ENCODE peak calls at places on chromosomes 3 and 15, in six cellular contexts. One of them, this sample, is unnamed.

GRCh38 chr3:12413721-12414255 is 70.5 kb upstream of the TSEN2 start:
- DNase-seq in endothelial cell of umbilical vein: peak; percentile 16
- DNase-seq in A549: no peak
- DNase-seq in GM12878: no peak
- DNase-seq in K562: no peak
- DNase-seq in HepG2: no peak
- DNase-seq in this sample: peak; percentile 48

GRCh38 chr3:184785106-184785505 is 26.9 kb upstream of the VPS8 start:
- DNase-seq in endothelial cell of umbilical vein: no peak
- DNase-seq in A549: no peak
- DNase-seq in GM12878: no peak
- DNase-seq in K562: no peak
- DNase-seq in HepG2: no peak
- DNase-seq in this sample: peak; percentile 49

GRCh38 chr3:195866686-195867511 is 41.5 kb downstream of the TNK2 start:
- DNase-seq in endothelial cell of umbilical vein: no peak
- DNase-seq in A549: no peak
- DNase-seq in GM12878: no peak
- DNase-seq in K562: no peak
- DNase-seq in HepG2: no peak
- DNase-seq in this sample: no peak

GRCh38 chr3:82038536-82038935 is 277.1 kb upstream of the GBE1 start:
- DNase-seq in endothelial cell of umbilical vein: peak; percentile 4
- DNase-seq in A549: no peak
- DNase-seq in GM12878: no peak
- DNase-seq in K562: no peak
- DNase-seq in HepG2: no peak
- DNase-seq in this sample: no peak

GRCh38 chr15:52003710-52004109 is 15.3 kb upstream of the MAPK6 start:
- DNase-seq in endothelial cell of umbilical vein: no peak
- DNase-seq in A549: no peak
- DNase-seq in GM12878: no peak
- DNase-seq in K562: no peak
- DNase-seq in HepG2: no peak
- DNase-seq in this sample: no peak

GRCh38 chr3:161310649-161311423 is 60.5 kb downstream of the SPTSSB start:
- DNase-seq in endothelial cell of umbilical vein: no peak
- DNase-seq in A549: no peak
- DNase-seq in GM12878: peak; percentile 62
- DNase-seq in K562: no peak
- DNase-seq in HepG2: no peak
- DNase-seq in this sample: no peak

GRCh38 chr3:132538072-132538471 is 59.0 kb upstream of the ACKR4 start:
- DNase-seq in endothelial cell of umbilical vein: no peak
- DNase-seq in A549: no peak
- DNase-seq in GM12878: no peak
- DNase-seq in K562: no peak
- DNase-seq in HepG2: peak; percentile 71
- DNase-seq in this sample: no peak

GRCh38 chr3:179852117-179852886 is 184.4 kb downstream of the PEX5L start:
- DNase-seq in endothelial cell of umbilical vein: peak; percentile 5
- DNase-seq in A549: no peak
- DNase-seq in GM12878: no peak
- DNase-seq in K562: no peak
- DNase-seq in HepG2: peak; percentile 10
- DNase-seq in this sample: peak; percentile 54

GRCh38 chr3:101676219-101676764 is 640 bp downstream of the ZBTB11 start:
- DNase-seq in endothelial cell of umbilical vein: peak; percentile 95
- DNase-seq in A549: peak; percentile 82
- DNase-seq in GM12878: peak; percentile 66
- DNase-seq in K562: peak; percentile 85
- DNase-seq in HepG2: peak; percentile 87
- DNase-seq in this sample: peak; percentile 98

GRCh38 chr3:43206632-43207031 is 79.7 kb upstream of the SNRK start:
- DNase-seq in endothelial cell of umbilical vein: no peak
- DNase-seq in A549: no peak
- DNase-seq in GM12878: no peak
- DNase-seq in K562: peak; percentile 28
- DNase-seq in HepG2: no peak
- DNase-seq in this sample: no peak

GRCh38 chr3:98343647-98344507 is 9.8 kb upstream of the OR5K4 start:
- DNase-seq in endothelial cell of umbilical vein: peak; percentile 42
- DNase-seq in A549: peak; percentile 24
- DNase-seq in GM12878: no peak
- DNase-seq in K562: peak; percentile 23
- DNase-seq in HepG2: peak; percentile 62
- DNase-seq in this sample: peak; percentile 61

GRCh38 chr3:30073622-30074021 is 532.8 kb upstream of the TGFBR2 start:
- DNase-seq in endothelial cell of umbilical vein: no peak
- DNase-seq in A549: no peak
- DNase-seq in GM12878: no peak
- DNase-seq in K562: no peak
- DNase-seq in HepG2: no peak
- DNase-seq in this sample: no peak

GRCh38 chr3:159487304-159487703 is 501.3 kb upstream of the IL12A start:
- DNase-seq in endothelial cell of umbilical vein: no peak
- DNase-seq in A549: no peak
- DNase-seq in GM12878: no peak
- DNase-seq in K562: no peak
- DNase-seq in HepG2: no peak
- DNase-seq in this sample: no peak

GRCh38 chr3:159480046-159480445 is 508.6 kb upstream of the IL12A start:
- DNase-seq in endothelial cell of umbilical vein: no peak
- DNase-seq in A549: no peak
- DNase-seq in GM12878: no peak
- DNase-seq in K562: no peak
- DNase-seq in HepG2: no peak
- DNase-seq in this sample: no peak

GRCh38 chr3:159486580-159486979 is 502.1 kb upstream of the IL12A start:
- DNase-seq in endothelial cell of umbilical vein: peak; percentile 9
- DNase-seq in A549: peak; percentile 2
- DNase-seq in GM12878: no peak
- DNase-seq in K562: no peak
- DNase-seq in HepG2: peak; percentile 2
- DNase-seq in this sample: peak; percentile 3

GRCh38 chr3:159482241-159483031 is 506.2 kb upstream of the IL12A start:
- DNase-seq in endothelial cell of umbilical vein: no peak
- DNase-seq in A549: no peak
- DNase-seq in GM12878: no peak
- DNase-seq in K562: no peak
- DNase-seq in HepG2: no peak
- DNase-seq in this sample: no peak
- TF ChIP-seq MYC in endothelial cell of umbilical vein: no peak
- TF ChIP-seq MYC in A549: no peak
- TF ChIP-seq MYC in GM12878: no peak
- TF ChIP-seq MYC in K562: no peak
- TF ChIP-seq MYC in HepG2: no peak
- TF ChIP-seq MYC in this sample: no peak

GRCh38 chr3:105746226-105746996 is 122.4 kb downstream of the CBLB start:
- DNase-seq in endothelial cell of umbilical vein: peak; percentile 8
- DNase-seq in A549: peak; percentile 17
- DNase-seq in GM12878: no peak
- DNase-seq in K562: no peak
- DNase-seq in HepG2: peak; percentile 34
- DNase-seq in this sample: no peak

GRCh38 chr3:105747621-105748165 is 121.1 kb downstream of the CBLB start:
- DNase-seq in endothelial cell of umbilical vein: no peak
- DNase-seq in A549: no peak
- DNase-seq in GM12878: no peak
- DNase-seq in K562: no peak
- DNase-seq in HepG2: no peak
- DNase-seq in this sample: no peak

GRCh38 chr3:105744202-105744601 is 124.6 kb downstream of the CBLB start:
- DNase-seq in endothelial cell of umbilical vein: no peak
- DNase-seq in A549: no peak
- DNase-seq in GM12878: no peak
- DNase-seq in K562: no peak
- DNase-seq in HepG2: no peak
- DNase-seq in this sample: no peak

GRCh38 chr3:105745046-105745445 is 123.8 kb downstream of the CBLB start:
- DNase-seq in endothelial cell of umbilical vein: no peak
- DNase-seq in A549: no peak
- DNase-seq in GM12878: no peak
- DNase-seq in K562: no peak
- DNase-seq in HepG2: no peak
- DNase-seq in this sample: no peak

GRCh38 chr3:105747056-105747455 is 121.8 kb downstream of the CBLB start:
- DNase-seq in endothelial cell of umbilical vein: peak; percentile 28
- DNase-seq in A549: peak; percentile 3
- DNase-seq in GM12878: no peak
- DNase-seq in K562: no peak
- DNase-seq in HepG2: no peak
- DNase-seq in this sample: no peak
- TF ChIP-seq MYC in endothelial cell of umbilical vein: no peak
- TF ChIP-seq MYC in A549: no peak
- TF ChIP-seq MYC in GM12878: no peak
- TF ChIP-seq MYC in K562: no peak
- TF ChIP-seq MYC in HepG2: no peak
- TF ChIP-seq MYC in this sample: no peak

GRCh38 chr15:25697586-25697985 is 165.5 kb downstream of the ATP10A start:
- DNase-seq in endothelial cell of umbilical vein: no peak
- DNase-seq in A549: no peak
- DNase-seq in GM12878: no peak
- DNase-seq in K562: no peak
- DNase-seq in HepG2: no peak
- DNase-seq in this sample: no peak
- TF ChIP-seq MYC in endothelial cell of umbilical vein: no peak
- TF ChIP-seq MYC in A549: no peak
- TF ChIP-seq MYC in GM12878: no peak
- TF ChIP-seq MYC in K562: no peak
- TF ChIP-seq MYC in HepG2: no peak
- TF ChIP-seq MYC in this sample: no peak

GRCh38 chr3:124986153-124987143 is 51.9 kb upstream of the MUC13 start:
- DNase-seq in endothelial cell of umbilical vein: peak; percentile 52
- DNase-seq in A549: peak; percentile 72
- DNase-seq in GM12878: no peak
- DNase-seq in K562: peak; percentile 17
- DNase-seq in HepG2: no peak
- DNase-seq in this sample: no peak
- TF ChIP-seq MYC in endothelial cell of umbilical vein: no peak
- TF ChIP-seq MYC in A549: no peak
- TF ChIP-seq MYC in GM12878: no peak
- TF ChIP-seq MYC in K562: no peak
- TF ChIP-seq MYC in HepG2: no peak
- TF ChIP-seq MYC in this sample: no peak

GRCh38 chr3:23920151-23920655 is 3.3 kb downstream of the RPL15 start:
- DNase-seq in endothelial cell of umbilical vein: no peak
- DNase-seq in A549: no peak
- DNase-seq in GM12878: no peak
- DNase-seq in K562: no peak
- DNase-seq in HepG2: no peak
- DNase-seq in this sample: no peak
- TF ChIP-seq MYC in endothelial cell of umbilical vein: no peak
- TF ChIP-seq MYC in A549: no peak
- TF ChIP-seq MYC in GM12878: no peak
- TF ChIP-seq MYC in K562: peak; percentile 33
- TF ChIP-seq MYC in HepG2: no peak
- TF ChIP-seq MYC in this sample: no peak

DNA sequence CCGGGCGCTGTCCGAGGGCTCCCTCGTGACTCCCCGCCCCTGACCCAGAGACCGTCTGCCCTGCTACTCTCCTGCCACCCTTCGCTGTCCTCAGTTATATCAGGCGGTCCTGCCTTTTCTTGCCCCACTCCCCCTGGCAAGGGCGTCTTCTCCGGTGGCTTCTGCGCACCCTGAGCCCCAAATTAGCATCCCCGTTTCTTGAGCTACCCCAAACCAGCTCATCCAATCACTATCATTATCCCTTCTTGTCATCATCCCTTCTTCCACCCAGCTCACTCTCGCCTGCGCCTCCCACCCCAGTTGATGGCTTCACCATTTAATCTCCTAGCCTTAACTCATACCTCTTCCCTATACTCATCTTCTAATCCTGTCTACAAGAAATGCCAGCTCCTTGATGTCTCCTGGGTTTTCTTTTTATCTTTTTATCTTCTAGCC is 411 bp downstream of the TTC21A start:
- DNase-seq in endothelial cell of umbilical vein: no peak
- DNase-seq in A549: no peak
- DNase-seq in GM12878: no peak
- DNase-seq in K562: no peak
- DNase-seq in HepG2: no peak
- DNase-seq in this sample: no peak
- TF ChIP-seq MYC in endothelial cell of umbilical vein: no peak
- TF ChIP-seq MYC in A549: peak; percentile 10
- TF ChIP-seq MYC in GM12878: no peak
- TF ChIP-seq MYC in K562: no peak
- TF ChIP-seq MYC in HepG2: no peak
- TF ChIP-seq MYC in this sample: no peak

GRCh38 chr3:17187589-17188184 is 302.9 kb downstream of the PLCL2 start:
- DNase-seq in endothelial cell of umbilical vein: no peak
- DNase-seq in A549: no peak
- DNase-seq in GM12878: no peak
- DNase-seq in K562: no peak
- DNase-seq in HepG2: no peak
- DNase-seq in this sample: no peak

GRCh38 chr3:17182158-17182557 is 297.4 kb downstream of the PLCL2 start:
- DNase-seq in endothelial cell of umbilical vein: no peak
- DNase-seq in A549: no peak
- DNase-seq in GM12878: peak; percentile 73
- DNase-seq in K562: no peak
- DNase-seq in HepG2: no peak
- DNase-seq in this sample: no peak

GRCh38 chr3:17188378-17188777 is 303.6 kb downstream of the PLCL2 start:
- DNase-seq in endothelial cell of umbilical vein: no peak
- DNase-seq in A549: no peak
- DNase-seq in GM12878: no peak
- DNase-seq in K562: no peak
- DNase-seq in HepG2: no peak
- DNase-seq in this sample: no peak

GRCh38 chr3:17181413-17181907 is 296.7 kb downstream of the PLCL2 start:
- DNase-seq in endothelial cell of umbilical vein: no peak
- DNase-seq in A549: no peak
- DNase-seq in GM12878: no peak
- DNase-seq in K562: no peak
- DNase-seq in HepG2: no peak
- DNase-seq in this sample: no peak

GRCh38 chr3:17183951-17184550 is 299.3 kb downstream of the PLCL2 start:
- DNase-seq in endothelial cell of umbilical vein: peak; percentile 12
- DNase-seq in A549: peak; percentile 11
- DNase-seq in GM12878: no peak
- DNase-seq in K562: peak; percentile 27
- DNase-seq in HepG2: no peak
- DNase-seq in this sample: no peak
- TF ChIP-seq MYC in endothelial cell of umbilical vein: no peak
- TF ChIP-seq MYC in A549: no peak
- TF ChIP-seq MYC in GM12878: no peak
- TF ChIP-seq MYC in K562: no peak
- TF ChIP-seq MYC in HepG2: no peak
- TF ChIP-seq MYC in this sample: no peak